ENCODE peak calls at places on chromosome 13, in six cellular contexts. T is neural progenitor cell, F is PC-3, L is MM.1S, P is GM23248, E is HCT116. B is an unnamed sample.

GRCh38 chr13:109647699-109648098 is 138.7 kb downstream of the IRS2 start:
- DNase-seq in P (no peak), T (no peak), F (no peak), L (no peak), E (no peak), B (no peak)

GRCh38 chr13:105159794-105160193 is 1375.7 kb downstream of the EFNB2 start:
- DNase-seq in L (peak; percentile 53), F (no peak), P (no peak), T (no peak), E (no peak), B (no peak)

GRCh38 chr13:24654741-24655140 is 25.5 kb upstream of the ATP12A start:
- DNase-seq in F (no peak), E (no peak), L (no peak), P (peak; percentile 60), T (no peak), B (no peak)

GRCh38 chr13:24208314-24208713 is 47.8 kb downstream of the SPATA13 start:
- DNase-seq in E (peak; percentile 28), T (no peak), P (peak; percentile 91), F (peak; percentile 91), L (no peak), B (no peak)

GRCh38 chr13:62113145-62113544 is 697.5 kb upstream of the PCDH20 start:
- DNase-seq in L (no peak), E (no peak), F (no peak), T (no peak), P (no peak), B (no peak)

GRCh38 chr13:23870356-23871146 is 18.6 kb downstream of the MIPEP start:
- DNase-seq in P (peak; percentile 17), E (no peak), L (no peak), T (no peak), F (peak; percentile 30), B (no peak)

GRCh38 chr13:92221916-92222315 is 823.5 kb downstream of the GPC5 start:
- DNase-seq in T (peak; percentile 13), E (no peak), P (no peak), L (no peak), F (no peak), B (peak; percentile 7)

GRCh38 chr13:95337597-95337996 is 36.3 kb upstream of the ABCC4 start:
- DNase-seq in T (no peak), E (no peak), F (no peak), P (no peak), L (no peak), B (no peak)

GRCh38 chr13:98142427-98143156 is at the start of gene FARP1:
- DNase-seq in L (peak; percentile 84), P (peak; percentile 88), T (peak; percentile 94), E (peak; percentile 27), F (peak; percentile 79), B (peak; percentile 95)

GRCh38 chr13:51066091-51066831 is 44.8 kb downstream of the C13orf42 start:
- DNase-seq in L (no peak), E (no peak), P (peak; percentile 18), F (peak; percentile 16), T (no peak), B (no peak)

GRCh38 chr13:95564091-95564490 is 11.6 kb downstream of the CLDN10 start:
- DNase-seq in L (no peak), P (no peak), T (no peak), F (no peak), E (no peak), B (no peak)

GRCh38 chr13:35699181-35699580 is 222.7 kb upstream of the MAB21L1 start:
- DNase-seq in L (no peak), F (peak; percentile 50), P (peak; percentile 92), T (no peak), E (no peak), B (no peak)

GRCh38 chr13:40069173-40070044 is 413.9 kb downstream of the COG6 start:
- DNase-seq in P (peak; percentile 75), L (peak; percentile 29), F (peak; percentile 61), E (peak; percentile 44), T (peak; percentile 75), B (peak; percentile 80)

GRCh38 chr13:49908637-49909036 is 27.5 kb downstream of the SPRYD7 start:
- DNase-seq in E (peak; percentile 2), L (no peak), P (no peak), F (no peak), T (peak; percentile 26), B (no peak)

GRCh38 chr13:76641056-76641455 is 245.1 kb downstream of the KCTD12 start:
- DNase-seq in E (no peak), P (peak; percentile 7), F (no peak), L (no peak), T (no peak), B (no peak)

GRCh38 chr13:51549593-51549992 is 34.7 kb upstream of the WDFY2 start:
- DNase-seq in E (no peak), L (no peak), T (no peak), P (no peak), F (no peak), B (no peak)

GRCh38 chr13:106033634-106034033 is 501.8 kb downstream of the EFNB2 start:
- DNase-seq in E (no peak), L (no peak), P (peak; percentile 76), T (no peak), F (peak; percentile 49), B (peak; percentile 23)

GRCh38 chr13:92158335-92158734 is 759.9 kb downstream of the GPC5 start:
- DNase-seq in L (no peak), E (no peak), T (no peak), P (peak; percentile 2), F (peak; percentile 58), B (no peak)

GRCh38 chr13:94267581-94267980 is 211.9 kb downstream of the DCT start:
- DNase-seq in T (no peak), L (no peak), F (no peak), P (no peak), E (no peak), B (no peak)

DNA sequence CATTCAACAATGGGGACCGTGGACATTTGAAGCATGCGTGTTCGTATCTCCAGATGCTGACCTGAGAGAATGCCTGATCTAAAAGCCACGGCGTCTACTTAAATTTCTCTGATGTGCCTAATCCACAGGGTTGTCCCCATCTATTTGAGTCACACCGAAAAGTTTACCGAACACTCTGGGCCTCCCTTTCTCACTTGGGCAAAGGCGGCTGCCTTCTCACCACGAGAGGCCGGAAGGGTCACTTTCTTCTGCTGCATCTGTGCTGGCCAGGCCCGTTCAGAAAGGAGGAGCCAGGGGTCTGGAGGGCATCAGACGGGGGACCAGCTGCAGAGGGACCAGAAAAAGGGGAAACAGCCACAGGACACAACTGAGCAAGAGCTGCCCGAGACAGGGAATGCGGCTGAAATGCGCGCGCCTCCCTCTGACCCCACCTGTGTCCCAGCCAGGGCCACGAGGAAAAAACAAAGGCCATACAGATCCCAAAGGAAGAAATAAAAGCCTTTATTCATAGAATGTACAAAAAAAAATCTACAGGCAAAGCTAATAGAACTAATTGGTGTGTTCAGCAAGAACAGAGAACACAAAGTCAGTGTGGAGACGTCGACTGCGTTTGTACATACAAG is 71.3 kb upstream of the C13orf46 start:
- DNase-seq in E (no peak), F (no peak), L (no peak), T (no peak), P (no peak), B (no peak)
- TF ChIP-seq EZH2 in E (no peak), F (no peak), L (no peak), T (no peak), P (no peak), B (no peak)

GRCh38 chr13:112887557-112887991 is 81.4 kb upstream of the MCF2L start:
- DNase-seq in E (no peak), L (no peak), F (no peak), T (no peak), P (no peak), B (no peak)

GRCh38 chr13:112889351-112890290 is 79.4 kb upstream of the MCF2L start:
- DNase-seq in E (no peak), L (no peak), T (no peak), P (no peak), F (no peak), B (no peak)

GRCh38 chr13:112890316-112891131 is 78.5 kb upstream of the MCF2L start:
- DNase-seq in L (no peak), T (no peak), F (no peak), P (no peak), E (no peak), B (no peak)

GRCh38 chr13:112887151-112887550 is 81.9 kb upstream of the MCF2L start:
- DNase-seq in E (no peak), F (no peak), L (no peak), T (no peak), P (no peak), B (no peak)

DNA sequence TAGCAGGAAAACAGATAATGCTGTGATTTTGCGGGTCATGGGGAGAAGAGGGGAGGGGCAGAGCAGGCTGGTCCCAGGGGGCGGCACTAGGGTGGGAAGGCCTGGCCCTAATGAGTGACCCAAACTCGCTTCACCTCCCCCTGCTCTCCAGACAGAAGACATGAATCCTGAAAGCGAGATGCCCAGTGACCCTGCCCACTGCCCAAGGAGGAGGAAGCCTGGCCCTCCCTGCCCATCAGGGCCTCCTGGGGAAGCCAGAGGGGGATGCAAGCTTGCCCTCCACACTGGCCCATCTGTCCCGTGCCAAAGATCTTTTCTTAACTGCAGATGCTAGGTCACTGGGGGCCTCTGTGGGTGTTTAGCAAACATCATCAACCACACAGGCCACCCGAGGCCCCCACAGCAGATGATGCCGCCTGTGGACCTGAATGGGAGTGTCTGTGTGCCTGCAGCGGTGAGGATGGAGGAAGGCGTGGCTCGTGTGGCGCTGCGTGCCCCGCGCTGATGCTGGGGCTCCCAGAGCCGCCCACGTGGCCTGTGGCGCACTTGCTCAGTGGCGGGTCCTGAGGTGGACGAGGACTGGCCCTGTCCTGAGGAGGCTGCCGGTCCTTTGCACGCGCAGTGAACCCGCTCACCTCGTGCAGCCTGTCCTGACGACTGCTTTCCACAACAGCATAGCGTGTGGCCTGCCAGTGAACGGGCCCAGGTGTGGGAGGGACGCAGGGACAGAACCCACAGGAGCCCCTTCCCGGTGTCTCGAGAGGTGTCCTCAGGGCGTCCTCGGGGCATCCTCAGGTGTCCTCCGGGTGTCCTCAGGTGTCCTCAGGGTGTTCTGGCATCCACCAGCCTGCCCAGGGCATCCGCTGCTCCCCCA is 80.5 kb upstream of the MCF2L start:
- DNase-seq in P (no peak), L (no peak), T (no peak), E (no peak), F (no peak), B (no peak)
- TF ChIP-seq EZH2phosphoT487 in P (no peak), L (no peak), T (no peak), E (no peak), F (no peak), B (no peak)

GRCh38 chr13:21675095-21676007 is 4.5 kb downstream of the FGF9 start:
- DNase-seq in E (no peak), F (no peak), P (peak; percentile 25), T (peak; percentile 56), L (peak; percentile 59), B (peak; percentile 61)
- TF ChIP-seq EZH2 in E (no peak), F (peak; percentile 70), P (no peak), T (peak; percentile 52), L (no peak), B (no peak)

DNA sequence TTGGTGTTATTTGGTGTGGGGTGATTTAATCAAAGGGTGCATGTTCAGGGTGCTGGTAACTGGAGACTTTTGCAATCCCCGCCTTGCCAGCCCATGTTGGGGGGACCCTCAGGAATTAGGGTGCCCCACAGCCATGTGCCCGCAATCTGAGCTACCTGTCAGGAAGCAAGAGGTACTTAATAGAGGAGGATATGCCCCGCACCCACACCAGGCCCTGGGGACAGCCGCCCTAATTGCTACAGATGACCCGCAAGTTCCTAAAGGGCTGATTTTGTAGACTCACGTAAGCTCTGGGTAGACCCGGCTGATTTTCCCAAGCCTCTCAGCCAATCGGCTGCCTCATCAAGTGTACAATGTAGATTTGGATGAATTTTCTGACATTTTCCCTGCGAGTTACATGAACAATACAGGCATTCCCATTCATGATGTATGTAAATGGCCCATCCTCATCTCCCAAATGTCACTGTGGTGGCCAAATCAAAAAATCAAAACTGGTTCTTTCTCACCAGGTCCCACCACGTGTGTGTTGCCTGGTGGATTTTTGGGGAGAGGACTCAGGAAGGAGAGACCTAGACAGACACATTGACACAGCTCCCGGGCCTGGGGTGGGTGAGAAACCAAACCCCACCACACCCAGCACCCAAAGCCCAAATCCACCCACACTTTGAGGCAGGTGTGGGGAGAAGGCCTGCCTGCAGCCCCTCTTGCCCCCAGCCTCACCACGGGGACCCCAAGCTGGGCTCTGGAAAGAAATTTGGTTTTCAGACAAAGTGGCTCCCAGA is 119.2 kb upstream of the SPACA7 start:
- DNase-seq in L (no peak), T (no peak), F (no peak), E (no peak), P (no peak), B (no peak)
- TF ChIP-seq EZH2phosphoT487 in L (no peak), T (no peak), F (no peak), E (no peak), P (no peak), B (no peak)